ENCODE peak calls at places on chromosome 13, in ten cellular contexts. One of them, this sample, is unnamed.

GRCh38 chr13:40102360-40102727 is 446.9 kb downstream of the COG6 start:
- DNase-seq in activated naive CD4-positive, alpha-beta T cell treated with anti-CD3 and anti-CD28 coated beads, Interleukin-2, amount 50 U/mL, for 72 hours: peak
- DNase-seq in effector memory CD4-positive, alpha-beta T cell: no peak
- DNase-seq in caudate nucleus: no peak
- DNase-seq in GM23338: no peak
- DNase-seq in T-helper 1 cell: no peak
- DNase-seq in left cardiac atrium: no peak
- DNase-seq in stimulated activated CD4-positive, alpha-beta T cell treated with anti-CD3 and anti-CD28 coated beads, Interleukin-4, amount 100 ng/mL, for 48 hours: no peak
- DNase-seq in Karpas-422: no peak
- DNase-seq in stimulated activated CD8-positive, alpha-beta memory T cell treated with anti-CD3 and anti-CD28 coated beads, Interleukin-12 subunit alpha, Interleukin-12 subunit beta, amount 100 ng/mL, for 1 hour: no peak
- DNase-seq in this sample: no peak

GRCh38 chr13:32007494-32007893 is 24.1 kb upstream of the FRY start:
- DNase-seq in caudate nucleus: no peak
- DNase-seq in Karpas-422: no peak
- DNase-seq in left cardiac atrium: no peak
- DNase-seq in activated naive CD4-positive, alpha-beta T cell treated with anti-CD3 and anti-CD28 coated beads, Interleukin-2, amount 50 U/mL, for 72 hours: no peak
- DNase-seq in GM23338: no peak
- DNase-seq in stimulated activated CD8-positive, alpha-beta memory T cell treated with anti-CD3 and anti-CD28 coated beads, Interleukin-12 subunit alpha, Interleukin-12 subunit beta, amount 100 ng/mL, for 1 hour: no peak
- DNase-seq in stimulated activated CD4-positive, alpha-beta T cell treated with anti-CD3 and anti-CD28 coated beads, Interleukin-4, amount 100 ng/mL, for 48 hours: no peak
- DNase-seq in T-helper 1 cell: no peak
- DNase-seq in effector memory CD4-positive, alpha-beta T cell: no peak
- DNase-seq in this sample: no peak

GRCh38 chr13:24386816-24387708 is 77.7 kb downstream of the C1QTNF9 start:
- DNase-seq in effector memory CD4-positive, alpha-beta T cell: no peak
- DNase-seq in Karpas-422: peak
- DNase-seq in stimulated activated CD8-positive, alpha-beta memory T cell treated with anti-CD3 and anti-CD28 coated beads, Interleukin-12 subunit alpha, Interleukin-12 subunit beta, amount 100 ng/mL, for 1 hour: no peak
- DNase-seq in T-helper 1 cell: no peak
- DNase-seq in activated naive CD4-positive, alpha-beta T cell treated with anti-CD3 and anti-CD28 coated beads, Interleukin-2, amount 50 U/mL, for 72 hours: no peak
- DNase-seq in caudate nucleus: no peak
- DNase-seq in stimulated activated CD4-positive, alpha-beta T cell treated with anti-CD3 and anti-CD28 coated beads, Interleukin-4, amount 100 ng/mL, for 48 hours: no peak
- DNase-seq in left cardiac atrium: no peak
- DNase-seq in GM23338: no peak
- DNase-seq in this sample: no peak

GRCh38 chr13:93775507-93776108 is 549.0 kb downstream of the GPC6 start:
- DNase-seq in stimulated activated CD4-positive, alpha-beta T cell treated with anti-CD3 and anti-CD28 coated beads, Interleukin-4, amount 100 ng/mL, for 48 hours: no peak
- DNase-seq in stimulated activated CD8-positive, alpha-beta memory T cell treated with anti-CD3 and anti-CD28 coated beads, Interleukin-12 subunit alpha, Interleukin-12 subunit beta, amount 100 ng/mL, for 1 hour: no peak
- DNase-seq in effector memory CD4-positive, alpha-beta T cell: no peak
- DNase-seq in left cardiac atrium: no peak
- DNase-seq in activated naive CD4-positive, alpha-beta T cell treated with anti-CD3 and anti-CD28 coated beads, Interleukin-2, amount 50 U/mL, for 72 hours: no peak
- DNase-seq in Karpas-422: no peak
- DNase-seq in T-helper 1 cell: no peak
- DNase-seq in GM23338: no peak
- DNase-seq in caudate nucleus: no peak
- DNase-seq in this sample: no peak

GRCh38 chr13:57969961-57970360 is 338.4 kb downstream of the PCDH17 start:
- DNase-seq in stimulated activated CD4-positive, alpha-beta T cell treated with anti-CD3 and anti-CD28 coated beads, Interleukin-4, amount 100 ng/mL, for 48 hours: no peak
- DNase-seq in left cardiac atrium: no peak
- DNase-seq in GM23338: no peak
- DNase-seq in effector memory CD4-positive, alpha-beta T cell: no peak
- DNase-seq in Karpas-422: no peak
- DNase-seq in T-helper 1 cell: no peak
- DNase-seq in activated naive CD4-positive, alpha-beta T cell treated with anti-CD3 and anti-CD28 coated beads, Interleukin-2, amount 50 U/mL, for 72 hours: no peak
- DNase-seq in stimulated activated CD8-positive, alpha-beta memory T cell treated with anti-CD3 and anti-CD28 coated beads, Interleukin-12 subunit alpha, Interleukin-12 subunit beta, amount 100 ng/mL, for 1 hour: no peak
- DNase-seq in caudate nucleus: no peak
- DNase-seq in this sample: no peak

GRCh38 chr13:67549331-67549730 is 319.2 kb upstream of the PCDH9 start:
- DNase-seq in stimulated activated CD4-positive, alpha-beta T cell treated with anti-CD3 and anti-CD28 coated beads, Interleukin-4, amount 100 ng/mL, for 48 hours: no peak
- DNase-seq in left cardiac atrium: no peak
- DNase-seq in caudate nucleus: no peak
- DNase-seq in Karpas-422: no peak
- DNase-seq in GM23338: no peak
- DNase-seq in effector memory CD4-positive, alpha-beta T cell: no peak
- DNase-seq in stimulated activated CD8-positive, alpha-beta memory T cell treated with anti-CD3 and anti-CD28 coated beads, Interleukin-12 subunit alpha, Interleukin-12 subunit beta, amount 100 ng/mL, for 1 hour: no peak
- DNase-seq in activated naive CD4-positive, alpha-beta T cell treated with anti-CD3 and anti-CD28 coated beads, Interleukin-2, amount 50 U/mL, for 72 hours: no peak
- DNase-seq in T-helper 1 cell: no peak
- DNase-seq in this sample: no peak

GRCh38 chr13:99062593-99062992 is 84.7 kb upstream of the DOCK9 start:
- DNase-seq in left cardiac atrium: peak
- DNase-seq in activated naive CD4-positive, alpha-beta T cell treated with anti-CD3 and anti-CD28 coated beads, Interleukin-2, amount 50 U/mL, for 72 hours: no peak
- DNase-seq in caudate nucleus: peak
- DNase-seq in effector memory CD4-positive, alpha-beta T cell: no peak
- DNase-seq in stimulated activated CD8-positive, alpha-beta memory T cell treated with anti-CD3 and anti-CD28 coated beads, Interleukin-12 subunit alpha, Interleukin-12 subunit beta, amount 100 ng/mL, for 1 hour: no peak
- DNase-seq in T-helper 1 cell: no peak
- DNase-seq in GM23338: no peak
- DNase-seq in stimulated activated CD4-positive, alpha-beta T cell treated with anti-CD3 and anti-CD28 coated beads, Interleukin-4, amount 100 ng/mL, for 48 hours: no peak
- DNase-seq in Karpas-422: no peak
- DNase-seq in this sample: no peak

GRCh38 chr13:75839418-75839817 is 203.3 kb downstream of the LMO7 start:
- DNase-seq in left cardiac atrium: no peak
- DNase-seq in Karpas-422: no peak
- DNase-seq in GM23338: no peak
- DNase-seq in effector memory CD4-positive, alpha-beta T cell: no peak
- DNase-seq in activated naive CD4-positive, alpha-beta T cell treated with anti-CD3 and anti-CD28 coated beads, Interleukin-2, amount 50 U/mL, for 72 hours: no peak
- DNase-seq in stimulated activated CD4-positive, alpha-beta T cell treated with anti-CD3 and anti-CD28 coated beads, Interleukin-4, amount 100 ng/mL, for 48 hours: no peak
- DNase-seq in T-helper 1 cell: no peak
- DNase-seq in stimulated activated CD8-positive, alpha-beta memory T cell treated with anti-CD3 and anti-CD28 coated beads, Interleukin-12 subunit alpha, Interleukin-12 subunit beta, amount 100 ng/mL, for 1 hour: no peak
- DNase-seq in caudate nucleus: no peak
- DNase-seq in this sample: no peak

GRCh38 chr13:66087149-66087780 is 1142.9 kb downstream of the PCDH9 start:
- DNase-seq in caudate nucleus: no peak
- DNase-seq in stimulated activated CD8-positive, alpha-beta memory T cell treated with anti-CD3 and anti-CD28 coated beads, Interleukin-12 subunit alpha, Interleukin-12 subunit beta, amount 100 ng/mL, for 1 hour: no peak
- DNase-seq in stimulated activated CD4-positive, alpha-beta T cell treated with anti-CD3 and anti-CD28 coated beads, Interleukin-4, amount 100 ng/mL, for 48 hours: no peak
- DNase-seq in Karpas-422: peak
- DNase-seq in left cardiac atrium: no peak
- DNase-seq in effector memory CD4-positive, alpha-beta T cell: no peak
- DNase-seq in T-helper 1 cell: no peak
- DNase-seq in GM23338: no peak
- DNase-seq in activated naive CD4-positive, alpha-beta T cell treated with anti-CD3 and anti-CD28 coated beads, Interleukin-2, amount 50 U/mL, for 72 hours: no peak
- DNase-seq in this sample: no peak

GRCh38 chr13:39787086-39787487 is 131.6 kb downstream of the COG6 start:
- DNase-seq in T-helper 1 cell: no peak
- DNase-seq in effector memory CD4-positive, alpha-beta T cell: no peak
- DNase-seq in stimulated activated CD8-positive, alpha-beta memory T cell treated with anti-CD3 and anti-CD28 coated beads, Interleukin-12 subunit alpha, Interleukin-12 subunit beta, amount 100 ng/mL, for 1 hour: no peak
- DNase-seq in left cardiac atrium: no peak
- DNase-seq in Karpas-422: no peak
- DNase-seq in GM23338: no peak
- DNase-seq in activated naive CD4-positive, alpha-beta T cell treated with anti-CD3 and anti-CD28 coated beads, Interleukin-2, amount 50 U/mL, for 72 hours: no peak
- DNase-seq in caudate nucleus: no peak
- DNase-seq in stimulated activated CD4-positive, alpha-beta T cell treated with anti-CD3 and anti-CD28 coated beads, Interleukin-4, amount 100 ng/mL, for 48 hours: no peak
- DNase-seq in this sample: no peak

GRCh38 chr13:33918199-33918932 is 100.4 kb downstream of the RFC3 start:
- DNase-seq in stimulated activated CD8-positive, alpha-beta memory T cell treated with anti-CD3 and anti-CD28 coated beads, Interleukin-12 subunit alpha, Interleukin-12 subunit beta, amount 100 ng/mL, for 1 hour: no peak
- DNase-seq in stimulated activated CD4-positive, alpha-beta T cell treated with anti-CD3 and anti-CD28 coated beads, Interleukin-4, amount 100 ng/mL, for 48 hours: no peak
- DNase-seq in left cardiac atrium: peak
- DNase-seq in activated naive CD4-positive, alpha-beta T cell treated with anti-CD3 and anti-CD28 coated beads, Interleukin-2, amount 50 U/mL, for 72 hours: no peak
- DNase-seq in effector memory CD4-positive, alpha-beta T cell: no peak
- DNase-seq in T-helper 1 cell: no peak
- DNase-seq in caudate nucleus: no peak
- DNase-seq in GM23338: no peak
- DNase-seq in Karpas-422: no peak
- DNase-seq in this sample: no peak

GRCh38 chr13:57635541-57635940 is 4.0 kb downstream of the PCDH17 start:
- DNase-seq in activated naive CD4-positive, alpha-beta T cell treated with anti-CD3 and anti-CD28 coated beads, Interleukin-2, amount 50 U/mL, for 72 hours: no peak
- DNase-seq in Karpas-422: no peak
- DNase-seq in caudate nucleus: no peak
- DNase-seq in stimulated activated CD4-positive, alpha-beta T cell treated with anti-CD3 and anti-CD28 coated beads, Interleukin-4, amount 100 ng/mL, for 48 hours: no peak
- DNase-seq in GM23338: no peak
- DNase-seq in stimulated activated CD8-positive, alpha-beta memory T cell treated with anti-CD3 and anti-CD28 coated beads, Interleukin-12 subunit alpha, Interleukin-12 subunit beta, amount 100 ng/mL, for 1 hour: no peak
- DNase-seq in T-helper 1 cell: no peak
- DNase-seq in effector memory CD4-positive, alpha-beta T cell: no peak
- DNase-seq in left cardiac atrium: no peak
- DNase-seq in this sample: no peak

GRCh38 chr13:40141859-40142555 is 486.5 kb downstream of the COG6 start:
- DNase-seq in activated naive CD4-positive, alpha-beta T cell treated with anti-CD3 and anti-CD28 coated beads, Interleukin-2, amount 50 U/mL, for 72 hours: no peak
- DNase-seq in left cardiac atrium: no peak
- DNase-seq in stimulated activated CD8-positive, alpha-beta memory T cell treated with anti-CD3 and anti-CD28 coated beads, Interleukin-12 subunit alpha, Interleukin-12 subunit beta, amount 100 ng/mL, for 1 hour: no peak
- DNase-seq in stimulated activated CD4-positive, alpha-beta T cell treated with anti-CD3 and anti-CD28 coated beads, Interleukin-4, amount 100 ng/mL, for 48 hours: no peak
- DNase-seq in T-helper 1 cell: no peak
- DNase-seq in GM23338: no peak
- DNase-seq in Karpas-422: no peak
- DNase-seq in caudate nucleus: no peak
- DNase-seq in effector memory CD4-positive, alpha-beta T cell: no peak
- DNase-seq in this sample: no peak

GRCh38 chr13:77230560-77230959 is 96.3 kb downstream of the MYCBP2 start:
- DNase-seq in effector memory CD4-positive, alpha-beta T cell: no peak
- DNase-seq in stimulated activated CD4-positive, alpha-beta T cell treated with anti-CD3 and anti-CD28 coated beads, Interleukin-4, amount 100 ng/mL, for 48 hours: no peak
- DNase-seq in left cardiac atrium: no peak
- DNase-seq in stimulated activated CD8-positive, alpha-beta memory T cell treated with anti-CD3 and anti-CD28 coated beads, Interleukin-12 subunit alpha, Interleukin-12 subunit beta, amount 100 ng/mL, for 1 hour: no peak
- DNase-seq in GM23338: no peak
- DNase-seq in caudate nucleus: no peak
- DNase-seq in Karpas-422: no peak
- DNase-seq in T-helper 1 cell: no peak
- DNase-seq in activated naive CD4-positive, alpha-beta T cell treated with anti-CD3 and anti-CD28 coated beads, Interleukin-2, amount 50 U/mL, for 72 hours: no peak
- DNase-seq in this sample: no peak

GRCh38 chr13:114106991-114107685 is 25.3 kb downstream of the RASA3 start:
- DNase-seq in stimulated activated CD4-positive, alpha-beta T cell treated with anti-CD3 and anti-CD28 coated beads, Interleukin-4, amount 100 ng/mL, for 48 hours: no peak
- DNase-seq in stimulated activated CD8-positive, alpha-beta memory T cell treated with anti-CD3 and anti-CD28 coated beads, Interleukin-12 subunit alpha, Interleukin-12 subunit beta, amount 100 ng/mL, for 1 hour: no peak
- DNase-seq in activated naive CD4-positive, alpha-beta T cell treated with anti-CD3 and anti-CD28 coated beads, Interleukin-2, amount 50 U/mL, for 72 hours: peak
- DNase-seq in caudate nucleus: no peak
- DNase-seq in T-helper 1 cell: no peak
- DNase-seq in Karpas-422: no peak
- DNase-seq in GM23338: no peak
- DNase-seq in effector memory CD4-positive, alpha-beta T cell: no peak
- DNase-seq in left cardiac atrium: peak
- DNase-seq in this sample: no peak

GRCh38 chr13:40370662-40371061 is 295.8 kb downstream of the FOXO1 start:
- DNase-seq in left cardiac atrium: no peak
- DNase-seq in caudate nucleus: no peak
- DNase-seq in T-helper 1 cell: no peak
- DNase-seq in stimulated activated CD8-positive, alpha-beta memory T cell treated with anti-CD3 and anti-CD28 coated beads, Interleukin-12 subunit alpha, Interleukin-12 subunit beta, amount 100 ng/mL, for 1 hour: no peak
- DNase-seq in effector memory CD4-positive, alpha-beta T cell: no peak
- DNase-seq in Karpas-422: no peak
- DNase-seq in GM23338: no peak
- DNase-seq in activated naive CD4-positive, alpha-beta T cell treated with anti-CD3 and anti-CD28 coated beads, Interleukin-2, amount 50 U/mL, for 72 hours: no peak
- DNase-seq in stimulated activated CD4-positive, alpha-beta T cell treated with anti-CD3 and anti-CD28 coated beads, Interleukin-4, amount 100 ng/mL, for 48 hours: no peak
- DNase-seq in this sample: no peak

GRCh38 chr13:40535345-40535836 is 131.1 kb downstream of the FOXO1 start:
- DNase-seq in caudate nucleus: no peak
- DNase-seq in left cardiac atrium: no peak
- DNase-seq in stimulated activated CD8-positive, alpha-beta memory T cell treated with anti-CD3 and anti-CD28 coated beads, Interleukin-12 subunit alpha, Interleukin-12 subunit beta, amount 100 ng/mL, for 1 hour: no peak
- DNase-seq in GM23338: no peak
- DNase-seq in T-helper 1 cell: no peak
- DNase-seq in stimulated activated CD4-positive, alpha-beta T cell treated with anti-CD3 and anti-CD28 coated beads, Interleukin-4, amount 100 ng/mL, for 48 hours: no peak
- DNase-seq in activated naive CD4-positive, alpha-beta T cell treated with anti-CD3 and anti-CD28 coated beads, Interleukin-2, amount 50 U/mL, for 72 hours: no peak
- DNase-seq in Karpas-422: no peak
- DNase-seq in effector memory CD4-positive, alpha-beta T cell: no peak
- DNase-seq in this sample: no peak

GRCh38 chr13:27022571-27023311 is 148.9 kb downstream of the USP12 start:
- DNase-seq in left cardiac atrium: no peak
- DNase-seq in effector memory CD4-positive, alpha-beta T cell: no peak
- DNase-seq in activated naive CD4-positive, alpha-beta T cell treated with anti-CD3 and anti-CD28 coated beads, Interleukin-2, amount 50 U/mL, for 72 hours: no peak
- DNase-seq in T-helper 1 cell: peak
- DNase-seq in Karpas-422: no peak
- DNase-seq in stimulated activated CD4-positive, alpha-beta T cell treated with anti-CD3 and anti-CD28 coated beads, Interleukin-4, amount 100 ng/mL, for 48 hours: no peak
- DNase-seq in stimulated activated CD8-positive, alpha-beta memory T cell treated with anti-CD3 and anti-CD28 coated beads, Interleukin-12 subunit alpha, Interleukin-12 subunit beta, amount 100 ng/mL, for 1 hour: no peak
- DNase-seq in GM23338: no peak
- DNase-seq in caudate nucleus: no peak
- DNase-seq in this sample: no peak

GRCh38 chr13:66859078-66859477 is 371.1 kb downstream of the PCDH9 start:
- DNase-seq in stimulated activated CD4-positive, alpha-beta T cell treated with anti-CD3 and anti-CD28 coated beads, Interleukin-4, amount 100 ng/mL, for 48 hours: no peak
- DNase-seq in stimulated activated CD8-positive, alpha-beta memory T cell treated with anti-CD3 and anti-CD28 coated beads, Interleukin-12 subunit alpha, Interleukin-12 subunit beta, amount 100 ng/mL, for 1 hour: no peak
- DNase-seq in activated naive CD4-positive, alpha-beta T cell treated with anti-CD3 and anti-CD28 coated beads, Interleukin-2, amount 50 U/mL, for 72 hours: no peak
- DNase-seq in caudate nucleus: no peak
- DNase-seq in Karpas-422: no peak
- DNase-seq in T-helper 1 cell: no peak
- DNase-seq in GM23338: no peak
- DNase-seq in effector memory CD4-positive, alpha-beta T cell: no peak
- DNase-seq in left cardiac atrium: no peak
- DNase-seq in this sample: no peak

GRCh38 chr13:82747948-82748347 is 1134.3 kb downstream of the SLITRK1 start:
- DNase-seq in left cardiac atrium: no peak
- DNase-seq in Karpas-422: no peak
- DNase-seq in T-helper 1 cell: no peak
- DNase-seq in GM23338: no peak
- DNase-seq in stimulated activated CD4-positive, alpha-beta T cell treated with anti-CD3 and anti-CD28 coated beads, Interleukin-4, amount 100 ng/mL, for 48 hours: no peak
- DNase-seq in stimulated activated CD8-positive, alpha-beta memory T cell treated with anti-CD3 and anti-CD28 coated beads, Interleukin-12 subunit alpha, Interleukin-12 subunit beta, amount 100 ng/mL, for 1 hour: no peak
- DNase-seq in activated naive CD4-positive, alpha-beta T cell treated with anti-CD3 and anti-CD28 coated beads, Interleukin-2, amount 50 U/mL, for 72 hours: no peak
- DNase-seq in caudate nucleus: no peak
- DNase-seq in effector memory CD4-positive, alpha-beta T cell: no peak
- DNase-seq in this sample: no peak

GRCh38 chr13:113747291-113747833 is 11.7 kb upstream of the TMEM255B start:
- DNase-seq in activated naive CD4-positive, alpha-beta T cell treated with anti-CD3 and anti-CD28 coated beads, Interleukin-2, amount 50 U/mL, for 72 hours: no peak
- DNase-seq in stimulated activated CD4-positive, alpha-beta T cell treated with anti-CD3 and anti-CD28 coated beads, Interleukin-4, amount 100 ng/mL, for 48 hours: no peak
- DNase-seq in T-helper 1 cell: no peak
- DNase-seq in caudate nucleus: no peak
- DNase-seq in stimulated activated CD8-positive, alpha-beta memory T cell treated with anti-CD3 and anti-CD28 coated beads, Interleukin-12 subunit alpha, Interleukin-12 subunit beta, amount 100 ng/mL, for 1 hour: no peak
- DNase-seq in GM23338: no peak
- DNase-seq in Karpas-422: no peak
- DNase-seq in effector memory CD4-positive, alpha-beta T cell: no peak
- DNase-seq in left cardiac atrium: peak
- DNase-seq in this sample: no peak

GRCh38 chr13:95480131-95480545 is 72.4 kb upstream of the CLDN10 start:
- DNase-seq in Karpas-422: no peak
- DNase-seq in effector memory CD4-positive, alpha-beta T cell: no peak
- DNase-seq in stimulated activated CD4-positive, alpha-beta T cell treated with anti-CD3 and anti-CD28 coated beads, Interleukin-4, amount 100 ng/mL, for 48 hours: no peak
- DNase-seq in stimulated activated CD8-positive, alpha-beta memory T cell treated with anti-CD3 and anti-CD28 coated beads, Interleukin-12 subunit alpha, Interleukin-12 subunit beta, amount 100 ng/mL, for 1 hour: no peak
- DNase-seq in T-helper 1 cell: peak
- DNase-seq in activated naive CD4-positive, alpha-beta T cell treated with anti-CD3 and anti-CD28 coated beads, Interleukin-2, amount 50 U/mL, for 72 hours: no peak
- DNase-seq in caudate nucleus: no peak
- DNase-seq in GM23338: no peak
- DNase-seq in left cardiac atrium: no peak
- DNase-seq in this sample: no peak

GRCh38 chr13:91621161-91621560 is 222.7 kb downstream of the GPC5 start:
- DNase-seq in left cardiac atrium: no peak
- DNase-seq in GM23338: no peak
- DNase-seq in activated naive CD4-positive, alpha-beta T cell treated with anti-CD3 and anti-CD28 coated beads, Interleukin-2, amount 50 U/mL, for 72 hours: no peak
- DNase-seq in effector memory CD4-positive, alpha-beta T cell: no peak
- DNase-seq in stimulated activated CD4-positive, alpha-beta T cell treated with anti-CD3 and anti-CD28 coated beads, Interleukin-4, amount 100 ng/mL, for 48 hours: no peak
- DNase-seq in stimulated activated CD8-positive, alpha-beta memory T cell treated with anti-CD3 and anti-CD28 coated beads, Interleukin-12 subunit alpha, Interleukin-12 subunit beta, amount 100 ng/mL, for 1 hour: no peak
- DNase-seq in Karpas-422: no peak
- DNase-seq in T-helper 1 cell: no peak
- DNase-seq in caudate nucleus: no peak
- DNase-seq in this sample: no peak

GRCh38 chr13:77832339-77833100 is 86.1 kb downstream of the EDNRB start:
- DNase-seq in activated naive CD4-positive, alpha-beta T cell treated with anti-CD3 and anti-CD28 coated beads, Interleukin-2, amount 50 U/mL, for 72 hours: no peak
- DNase-seq in left cardiac atrium: no peak
- DNase-seq in T-helper 1 cell: no peak
- DNase-seq in stimulated activated CD8-positive, alpha-beta memory T cell treated with anti-CD3 and anti-CD28 coated beads, Interleukin-12 subunit alpha, Interleukin-12 subunit beta, amount 100 ng/mL, for 1 hour: no peak
- DNase-seq in Karpas-422: no peak
- DNase-seq in GM23338: no peak
- DNase-seq in effector memory CD4-positive, alpha-beta T cell: no peak
- DNase-seq in stimulated activated CD4-positive, alpha-beta T cell treated with anti-CD3 and anti-CD28 coated beads, Interleukin-4, amount 100 ng/mL, for 48 hours: no peak
- DNase-seq in caudate nucleus: no peak
- DNase-seq in this sample: no peak

GRCh38 chr13:37383856-37384255 is 214.7 kb downstream of the POSTN start:
- DNase-seq in GM23338: no peak
- DNase-seq in stimulated activated CD8-positive, alpha-beta memory T cell treated with anti-CD3 and anti-CD28 coated beads, Interleukin-12 subunit alpha, Interleukin-12 subunit beta, amount 100 ng/mL, for 1 hour: no peak
- DNase-seq in activated naive CD4-positive, alpha-beta T cell treated with anti-CD3 and anti-CD28 coated beads, Interleukin-2, amount 50 U/mL, for 72 hours: no peak
- DNase-seq in Karpas-422: no peak
- DNase-seq in left cardiac atrium: no peak
- DNase-seq in stimulated activated CD4-positive, alpha-beta T cell treated with anti-CD3 and anti-CD28 coated beads, Interleukin-4, amount 100 ng/mL, for 48 hours: no peak
- DNase-seq in caudate nucleus: no peak
- DNase-seq in effector memory CD4-positive, alpha-beta T cell: no peak
- DNase-seq in T-helper 1 cell: no peak
- DNase-seq in this sample: no peak

GRCh38 chr13:45928843-45929242 is 77.3 kb upstream of the SIAH3 start:
- DNase-seq in T-helper 1 cell: no peak
- DNase-seq in stimulated activated CD4-positive, alpha-beta T cell treated with anti-CD3 and anti-CD28 coated beads, Interleukin-4, amount 100 ng/mL, for 48 hours: no peak
- DNase-seq in effector memory CD4-positive, alpha-beta T cell: no peak
- DNase-seq in GM23338: no peak
- DNase-seq in activated naive CD4-positive, alpha-beta T cell treated with anti-CD3 and anti-CD28 coated beads, Interleukin-2, amount 50 U/mL, for 72 hours: no peak
- DNase-seq in left cardiac atrium: no peak
- DNase-seq in stimulated activated CD8-positive, alpha-beta memory T cell treated with anti-CD3 and anti-CD28 coated beads, Interleukin-12 subunit alpha, Interleukin-12 subunit beta, amount 100 ng/mL, for 1 hour: no peak
- DNase-seq in caudate nucleus: no peak
- DNase-seq in Karpas-422: no peak
- DNase-seq in this sample: no peak

GRCh38 chr13:26179344-26179743 is 42.8 kb downstream of the RNF6 start:
- DNase-seq in T-helper 1 cell: no peak
- DNase-seq in effector memory CD4-positive, alpha-beta T cell: no peak
- DNase-seq in GM23338: no peak
- DNase-seq in Karpas-422: no peak
- DNase-seq in stimulated activated CD8-positive, alpha-beta memory T cell treated with anti-CD3 and anti-CD28 coated beads, Interleukin-12 subunit alpha, Interleukin-12 subunit beta, amount 100 ng/mL, for 1 hour: no peak
- DNase-seq in left cardiac atrium: no peak
- DNase-seq in caudate nucleus: no peak
- DNase-seq in stimulated activated CD4-positive, alpha-beta T cell treated with anti-CD3 and anti-CD28 coated beads, Interleukin-4, amount 100 ng/mL, for 48 hours: no peak
- DNase-seq in activated naive CD4-positive, alpha-beta T cell treated with anti-CD3 and anti-CD28 coated beads, Interleukin-2, amount 50 U/mL, for 72 hours: no peak
- DNase-seq in this sample: no peak

GRCh38 chr13:23159205-23159586 is 21.6 kb upstream of the SGCG start:
- DNase-seq in stimulated activated CD8-positive, alpha-beta memory T cell treated with anti-CD3 and anti-CD28 coated beads, Interleukin-12 subunit alpha, Interleukin-12 subunit beta, amount 100 ng/mL, for 1 hour: no peak
- DNase-seq in activated naive CD4-positive, alpha-beta T cell treated with anti-CD3 and anti-CD28 coated beads, Interleukin-2, amount 50 U/mL, for 72 hours: no peak
- DNase-seq in effector memory CD4-positive, alpha-beta T cell: no peak
- DNase-seq in caudate nucleus: no peak
- DNase-seq in left cardiac atrium: peak
- DNase-seq in GM23338: peak
- DNase-seq in Karpas-422: no peak
- DNase-seq in T-helper 1 cell: no peak
- DNase-seq in stimulated activated CD4-positive, alpha-beta T cell treated with anti-CD3 and anti-CD28 coated beads, Interleukin-4, amount 100 ng/mL, for 48 hours: peak
- DNase-seq in this sample: no peak

This sample was measured in activated gamma-delta T cell treated with anti-CD3 and anti-CD28 coated beads, Interleukin-2, amount 50 U/mL, for 16 hours.